ENCODE peak calls at places on chromosomes 4 and X, in five cellular contexts. Y is hepatocyte; O is ascending aorta; A is breast epithelium; F is CD8-positive, alpha-beta memory T cell. D is an unnamed sample. For H3K36me3, the result is how much of the 10 kb centered on the place peaks cover.

GRCh38 chrX:138886769-138887168 is 175.3 kb upstream of the FGF13 start:
- DNase-seq in Y (peak), O (no peak), A (peak), F (no peak), D (no peak)

GRCh38 chrX:19958530-19959486 is 32.1 kb downstream of the BCLAF3 start:
- DNase-seq in Y (no peak), O (no peak), A (no peak), F (no peak), D (no peak)

GRCh38 chrX:17741123-17741511 is 3.8 kb downstream of the SCML1 start:
- DNase-seq in Y (no peak), O (no peak), A (no peak), F (no peak), D (no peak)

GRCh38 chrX:44872319-44872816 is 620 bp upstream of the KDM6A start:
- DNase-seq in Y (peak), O (no peak), A (peak), F (no peak), D (peak)

GRCh38 chrX:118976599-118977340 is 2.4 kb downstream of the LONRF3 start:
- DNase-seq in Y (peak), O (no peak), A (no peak), F (peak), D (peak)

GRCh38 chr4:168615294-168615693 is 118.4 kb downstream of the PALLD start:
- DNase-seq in Y (no peak), O (no peak), A (no peak), F (no peak), D (peak)

GRCh38 chrX:39935414-39936064 is 162.2 kb downstream of the BCOR start:
- DNase-seq in Y (no peak), O (no peak), A (no peak), F (no peak), D (no peak)

GRCh38 chrX:17441965-17442364 is 67.0 kb downstream of the NHS start:
- DNase-seq in Y (no peak), O (no peak), A (no peak), F (no peak), D (peak)

GRCh38 chrX:101097546-101098453 is at the start of gene CENPI:
- DNase-seq in Y (peak), O (peak), A (peak), F (peak), D (peak)

GRCh38 chr4:89704651-89705395 is 132.1 kb downstream of the SNCA start:
- DNase-seq in Y (no peak), O (no peak), A (no peak), F (no peak), D (peak)

GRCh38 chr4:186029731-186030421 is 39.1 kb upstream of the TLR3 start:
- DNase-seq in Y (peak), O (peak), A (peak), F (no peak), D (peak)

GRCh38 chrX:149571770-149572169 is 15.5 kb downstream of the MAGEA9B start:
- DNase-seq in Y (peak), O (no peak), A (no peak), F (no peak), D (no peak)

GRCh38 chrX:136880003-136880451 is 498 bp downstream of the RBMX start:
- DNase-seq in Y (no peak), O (no peak), A (peak), F (peak), D (peak)

GRCh38 chr4:97656034-97656720 is 487.1 kb downstream of the STPG2 start:
- DNase-seq in Y (peak), O (no peak), A (no peak), F (no peak), D (peak)

GRCh38 chr4:37066149-37066548 is 178.4 kb upstream of the NWD2 start:
- DNase-seq in Y (no peak), O (no peak), A (no peak), F (no peak), D (no peak)

GRCh38 chrX:31251336-31251735 is 179.5 kb upstream of the FTHL17 start:
- DNase-seq in Y (no peak), O (no peak), A (no peak), F (no peak), D (no peak)

GRCh38 chr4:37661643-37662221 is 24.4 kb downstream of the RELL1 start:
- DNase-seq in Y (no peak), O (no peak), A (no peak), F (no peak), D (peak)

GRCh38 chr4:12879500-12879899 is 604.6 kb downstream of the RAB28 start:
- DNase-seq in Y (no peak), O (no peak), A (no peak), F (no peak), D (no peak)

GRCh38 chr4:82954212-82954611 is 53.7 kb downstream of the THAP9 start:
- DNase-seq in Y (no peak), O (no peak), A (no peak), F (no peak), D (no peak)

GRCh38 chrX:136627381-136627780 is 20.6 kb upstream of the CD40LG start:
- DNase-seq in Y (no peak), O (no peak), A (no peak), F (no peak), D (no peak)

GRCh38 chr4:8394125-8394524 is 46.4 kb downstream of the ACOX3 start:
- DNase-seq in Y (peak), O (no peak), A (peak), F (no peak), D (peak)

GRCh38 chr4:144547678-144548298 is 98.2 kb upstream of the HHIP start:
- DNase-seq in Y (no peak), O (no peak), A (no peak), F (no peak), D (no peak)

GRCh38 chrX:87873988-87874500 is 356.4 kb downstream of the KLHL4 start:
- DNase-seq in Y (no peak), O (no peak), A (no peak), F (no peak), D (no peak)

GRCh38 chrX:10508891-10509290 is 111.5 kb downstream of the MID1 start:
- DNase-seq in Y (no peak), O (no peak), A (no peak), F (no peak), D (no peak)

GRCh38 chr4:169152899-169153298 is 117.9 kb downstream of the SH3RF1 start:
- DNase-seq in Y (no peak), O (no peak), A (no peak), F (no peak), D (no peak)

GRCh38 chr4:151296227-151296626 is 19.3 kb downstream of the PRSS48 start:
- DNase-seq in Y (no peak), O (no peak), A (no peak), F (no peak), D (no peak)

GRCh38 chr4:98113005-98113404 is 30.3 kb downstream of the STPG2 start:
- DNase-seq in Y (peak), O (no peak), A (no peak), F (no peak), D (peak)

GRCh38 chr4:182277402-182277801 is 34.2 kb downstream of the TENM3 start:
- DNase-seq in Y (no peak), O (no peak), A (no peak), F (no peak), D (peak)

GRCh38 chr4:182271731-182272525 is 28.7 kb downstream of the TENM3 start:
- DNase-seq in Y (no peak), O (no peak), A (no peak), F (no peak), D (no peak)

GRCh38 chr4:182276214-182277109 is 33.3 kb downstream of the TENM3 start:
- DNase-seq in Y (no peak), O (no peak), A (no peak), F (no peak), D (no peak)

GRCh38 chr4:182268966-182269365 is 25.8 kb downstream of the TENM3 start:
- DNase-seq in Y (no peak), O (no peak), A (no peak), F (no peak), D (no peak)

DNA sequence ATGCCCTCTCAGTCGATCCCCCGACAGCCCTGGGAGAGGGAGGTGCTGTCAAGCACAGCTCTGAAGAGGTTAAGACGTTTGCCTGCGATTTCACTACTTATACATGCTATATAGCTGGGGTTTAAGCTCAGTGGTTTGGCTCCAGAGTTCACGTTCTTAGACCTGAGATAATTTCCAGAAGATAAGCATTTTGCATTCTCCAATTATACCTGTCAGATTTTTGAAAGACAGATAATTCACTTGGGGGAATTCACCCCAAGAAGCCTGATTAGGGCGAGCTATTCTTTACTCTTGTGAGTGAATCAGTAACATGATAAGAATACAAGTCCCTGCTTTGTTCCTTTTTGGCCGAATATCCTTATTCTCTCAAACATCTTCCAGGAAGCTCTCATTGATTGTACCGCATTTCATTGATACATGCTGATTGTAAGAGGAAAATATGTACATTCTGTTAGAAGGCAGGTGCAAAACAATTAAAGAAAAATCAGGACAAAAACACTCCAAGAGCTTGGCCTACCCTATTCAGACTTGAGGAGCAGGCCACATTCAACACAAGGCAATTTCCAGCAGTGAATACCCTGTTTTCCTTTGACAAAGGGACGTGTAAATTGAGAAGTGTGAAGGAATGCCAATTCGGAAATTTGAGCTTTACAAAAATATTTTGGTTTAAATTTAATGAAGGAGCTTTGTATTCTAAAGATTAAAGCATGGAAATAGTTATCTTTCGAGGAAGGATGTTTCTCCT is 30.2 kb downstream of the TENM3 start:
- DNase-seq in Y (no peak), O (no peak), A (no peak), F (no peak), D (no peak)
- H3K36me3 ChIP-seq in Y (under half), O (under half), A (under half), F (under half), D (under half)

GRCh38 chr4:184826315-184827266 is 823 bp upstream of the ACSL1 start:
- DNase-seq in Y (no peak), O (no peak), A (no peak), F (peak), D (no peak)
- H3K36me3 ChIP-seq in Y (under half), O (under half), A (under half), F (under half), D (under half)

GRCh38 chrX:154360155-154360713 is 14.2 kb downstream of the FLNA start:
- DNase-seq in Y (no peak), O (no peak), A (no peak), F (no peak), D (no peak)
- H3K36me3 ChIP-seq in Y (under half), O (half or more), A (under half), F (half or more), D (half or more)

GRCh38 chrX:2719774-2720447 is 28.8 kb downstream of the CD99 start:
- DNase-seq in Y (no peak), O (no peak), A (no peak), F (no peak), D (no peak)
- H3K36me3 ChIP-seq in Y (under half), O (half or more), A (under half), F (under half), D (half or more)

DNA sequence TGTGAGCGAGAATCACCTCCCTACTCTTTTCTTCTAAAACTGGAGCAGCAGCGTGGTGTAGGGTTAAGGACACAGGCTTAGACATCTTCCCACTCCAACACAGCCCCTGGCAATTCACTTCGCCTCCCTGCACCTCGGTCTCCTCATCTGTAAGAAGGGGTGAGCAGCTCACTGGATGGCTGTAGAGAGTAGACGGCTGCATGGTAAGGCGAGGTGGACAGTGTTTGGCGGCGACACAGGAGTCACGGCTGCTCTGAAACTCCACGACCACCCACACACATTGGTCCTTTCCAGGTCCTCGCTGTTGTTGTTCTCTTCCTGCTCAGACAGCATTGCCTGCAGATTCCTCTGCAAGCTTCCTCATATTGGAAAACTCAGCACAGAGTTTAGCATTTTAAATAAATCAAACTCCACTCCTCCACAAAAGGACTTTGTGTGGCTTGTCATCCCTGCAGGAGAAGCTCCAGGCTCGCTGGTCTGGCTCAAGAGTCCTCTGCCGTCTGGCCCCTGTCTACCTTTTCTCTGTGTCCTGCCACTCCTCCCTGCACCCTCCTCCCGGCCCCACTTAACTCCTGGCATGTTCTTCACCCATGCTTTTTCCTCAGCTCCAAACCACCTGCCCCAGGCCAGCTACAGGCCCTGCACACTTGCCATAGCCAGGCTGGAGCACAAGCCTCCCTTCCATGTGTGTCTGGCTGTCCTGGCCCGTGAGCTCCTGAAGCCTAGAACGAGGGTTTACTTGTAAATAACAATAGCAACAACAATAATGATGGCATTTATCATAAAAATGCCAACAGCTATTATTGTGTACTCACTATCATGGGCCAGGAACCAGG is 41.3 kb upstream of the CRMP1 start:
- DNase-seq in Y (no peak), O (no peak), A (no peak), F (no peak), D (no peak)
- H3K36me3 ChIP-seq in Y (under half), O (under half), A (under half), F (under half), D (under half)

DNA sequence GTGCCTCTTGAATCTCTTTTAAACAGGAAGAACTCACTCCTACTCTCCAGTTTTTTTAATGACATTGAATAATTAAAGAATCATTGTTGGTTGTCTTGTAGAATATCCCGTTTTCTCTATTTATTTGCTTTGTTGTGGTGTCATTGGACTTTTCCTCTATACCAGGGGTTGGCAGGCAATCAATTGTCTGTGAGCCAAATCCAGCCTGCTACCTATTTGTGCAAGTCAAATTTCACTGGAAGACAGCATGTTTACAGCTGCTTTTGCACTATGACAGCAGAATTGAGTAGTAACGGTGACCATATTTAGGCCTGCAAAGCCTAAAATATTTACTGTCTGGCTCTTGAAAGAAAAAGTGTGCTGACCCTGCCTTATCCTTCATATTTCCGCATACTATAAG is 34.8 kb downstream of the POLA1 start:
- DNase-seq in Y (no peak), O (no peak), A (no peak), F (no peak), D (no peak)
- H3K36me3 ChIP-seq in Y (under half), O (under half), A (under half), F (under half), D (under half)

DNA sequence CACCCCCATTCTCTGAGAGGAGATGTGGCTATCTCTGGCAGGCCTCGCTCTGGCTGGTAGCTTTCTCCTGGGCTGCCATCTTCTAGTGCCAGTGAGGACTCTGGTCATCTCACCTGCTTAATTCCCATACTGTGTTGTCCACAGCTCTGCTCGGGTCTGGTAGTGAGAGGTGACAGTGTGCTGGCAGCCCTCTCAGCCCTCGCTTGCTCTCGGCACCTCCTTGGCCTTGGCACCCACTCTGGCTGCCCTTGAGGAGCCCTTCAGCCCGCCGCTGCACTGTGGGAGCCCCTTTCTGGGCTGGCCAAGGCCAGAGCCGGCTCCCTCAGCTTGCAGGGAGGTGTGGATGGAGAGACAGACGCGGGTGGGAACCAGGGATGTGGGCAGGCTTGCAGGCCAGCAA is 52.7 kb downstream of the CPLX1 start:
- DNase-seq in Y (no peak), O (no peak), A (no peak), F (no peak), D (no peak)
- H3K36me3 ChIP-seq in Y (under half), O (half or more), A (under half), F (under half), D (half or more)

DNA sequence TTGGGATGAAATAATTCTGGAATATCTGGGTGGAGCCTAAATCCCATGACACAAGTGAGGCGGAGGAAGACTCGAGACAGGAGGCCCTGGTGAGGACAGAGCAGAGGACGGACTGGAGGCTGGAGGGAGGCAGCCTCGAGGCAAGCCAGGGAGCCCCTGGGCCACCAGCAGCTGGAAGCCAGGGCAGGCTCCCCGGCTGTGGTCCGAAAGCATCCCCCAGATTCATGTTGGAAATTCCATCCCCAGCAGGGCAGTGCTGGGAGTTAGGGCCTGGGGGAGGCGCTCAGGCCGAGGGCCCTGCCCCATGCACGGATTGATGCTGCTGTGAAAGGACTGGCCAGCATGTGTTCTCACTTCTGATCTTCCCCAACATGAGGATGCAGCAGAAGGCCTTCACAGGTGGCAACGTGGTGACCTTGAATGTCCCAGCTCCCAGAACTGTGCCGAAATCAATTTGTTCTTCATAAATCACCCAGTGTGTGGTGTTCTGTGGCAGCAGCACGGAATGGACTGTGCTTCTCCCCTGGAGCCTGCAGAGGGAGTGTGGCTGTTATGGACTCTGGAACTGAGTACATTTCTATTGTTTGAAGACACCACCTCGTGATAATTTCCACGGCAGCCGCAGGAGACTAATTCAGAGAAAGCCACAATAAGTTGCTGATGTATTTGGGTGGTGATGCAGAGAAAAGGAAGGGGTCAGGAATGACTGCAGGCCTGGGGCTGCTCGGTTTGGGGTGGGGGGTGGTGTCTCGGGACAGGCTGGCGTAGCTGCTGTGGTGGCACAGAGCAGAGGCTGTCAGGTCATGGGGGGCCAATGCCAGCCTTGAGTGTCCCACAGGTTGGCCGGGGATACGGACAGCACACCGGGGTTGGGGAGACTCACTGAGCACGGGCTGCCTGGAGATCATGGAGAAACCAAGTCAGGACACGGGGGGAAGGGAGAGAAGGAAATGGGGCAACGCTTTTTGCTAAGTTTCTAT is 56.9 kb downstream of the PCGF3 start:
- DNase-seq in Y (peak), O (no peak), A (no peak), F (no peak), D (no peak)
- H3K36me3 ChIP-seq in Y (under half), O (half or more), A (under half), F (under half), D (half or more)

D was measured in adipocyte.